ENCODE peak calls at places on chromosomes 5 and 9, in four cellular contexts. B is IMR-90, H is H9, O is H1. Q is an unnamed sample.

GRCh38 chr5:110865400-110866094 is 126.7 kb downstream of the SLC25A46 start:
- DNase-seq in B (peak; percentile 41), H (peak; percentile 73), O (peak; percentile 60), Q (peak; percentile 84)

GRCh38 chr5:166979576-166979975 is 1311.9 kb upstream of the WWC1 start:
- DNase-seq in B (no peak), H (no peak), O (no peak), Q (peak; percentile 7)

GRCh38 chr5:36600847-36601527 is 5.4 kb upstream of the SLC1A3 start:
- DNase-seq in B (no peak), H (no peak), O (no peak), Q (no peak)

GRCh38 chr5:154311362-154311761 is 120.8 kb downstream of the GALNT10 start:
- DNase-seq in B (no peak), H (no peak), O (no peak), Q (no peak)

GRCh38 chr5:172093965-172094364 is 87.5 kb upstream of the FBXW11 start:
- DNase-seq in B (no peak), H (no peak), O (no peak), Q (no peak)

GRCh38 chr5:143641549-143641955 is 170.4 kb upstream of the HMHB1 start:
- DNase-seq in B (peak; percentile 82), H (no peak), O (no peak), Q (no peak)

GRCh38 chr5:67934976-67935375 is 280.6 kb upstream of the PIK3R1 start:
- DNase-seq in B (no peak), H (no peak), O (no peak), Q (peak; percentile 15)

GRCh38 chr5:11809407-11809806 is 94.8 kb downstream of the CTNND2 start:
- DNase-seq in B (no peak), H (no peak), O (no peak), Q (no peak)

GRCh38 chr9:116322521-116322920 is 168.9 kb downstream of the PAPPA start:
- DNase-seq in B (peak; percentile 35), H (no peak), O (no peak), Q (no peak)

GRCh38 chr5:168219515-168220410 is 71.7 kb upstream of the WWC1 start:
- DNase-seq in B (peak; percentile 63), H (peak; percentile 62), O (peak; percentile 71), Q (peak; percentile 89)

GRCh38 chr5:11596657-11597071 is 307.6 kb downstream of the CTNND2 start:
- DNase-seq in B (no peak), H (no peak), O (no peak), Q (no peak)

GRCh38 chr9:80061096-80061495 is 489.3 kb downstream of the TLE4 start:
- DNase-seq in B (peak; percentile 25), H (no peak), O (no peak), Q (no peak)

GRCh38 chr5:54309751-54310432 is 481 bp downstream of the ARL15 start:
- DNase-seq in B (peak; percentile 10), H (no peak), O (no peak), Q (peak; percentile 59)

GRCh38 chr5:53357439-53357838 is 123.0 kb upstream of the FST start:
- DNase-seq in B (no peak), H (no peak), O (no peak), Q (no peak)

GRCh38 chr9:132054024-132054423 is 25.6 kb downstream of the MED27 start:
- DNase-seq in B (no peak), H (peak; percentile 43), O (no peak), Q (no peak)

GRCh38 chr5:138903113-138903789 is 28.1 kb upstream of the LRRTM2 start:
- DNase-seq in B (peak; percentile 78), H (no peak), O (no peak), Q (no peak)

GRCh38 chr5:138726848-138727247 is 26.4 kb upstream of the CTNNA1 start:
- DNase-seq in B (no peak), H (no peak), O (no peak), Q (no peak)

GRCh38 chr5:103505581-103506305 is 56.8 kb downstream of the NUDT12 start:
- DNase-seq in B (peak; percentile 79), H (no peak), O (no peak), Q (no peak)

DNA sequence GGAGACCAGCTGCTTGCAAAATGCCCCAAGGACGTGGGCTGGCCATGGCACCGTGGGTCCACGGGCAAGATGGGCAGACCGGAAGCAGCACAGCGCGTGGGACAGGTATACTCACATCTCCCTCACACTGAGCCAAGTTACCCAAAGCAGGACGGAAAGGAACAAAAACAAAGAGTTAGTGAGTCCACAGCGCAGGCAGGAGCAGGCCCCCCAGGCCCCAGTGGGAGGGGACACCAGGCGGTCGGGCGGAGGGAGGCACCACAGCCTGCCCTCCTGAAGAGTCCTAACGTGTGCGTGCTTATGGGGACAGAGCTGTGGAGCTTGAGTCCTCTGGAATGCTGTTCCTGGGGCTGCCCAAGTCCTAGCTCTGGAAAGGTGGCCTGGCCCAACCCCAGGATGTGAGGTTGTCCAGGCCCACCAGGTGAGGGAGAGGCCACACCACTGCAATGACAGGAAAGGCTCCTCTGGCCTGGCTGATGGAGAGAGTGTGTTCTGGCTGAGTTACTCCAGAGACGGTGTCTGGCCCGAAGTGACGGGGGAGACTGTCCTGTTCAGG is 15.2 kb downstream of the SH3GLB2 start:
- DNase-seq in B (no peak), H (no peak), O (no peak), Q (no peak)
- H3K23ac ChIP-seq in B (no peak overlapping the region), H (no peak overlapping the region), O (no peak overlapping the region), Q (no peak overlapping the region)

GRCh38 chr9:89543621-89544279 is 45.8 kb upstream of the SEMA4D start:
- DNase-seq in B (no peak), H (no peak), O (no peak), Q (no peak)
- H2BK120ac ChIP-seq in B (no peak overlapping the region), H (no peak overlapping the region), O (peak overlapping the region; percentile 49), Q (no peak overlapping the region)

DNA sequence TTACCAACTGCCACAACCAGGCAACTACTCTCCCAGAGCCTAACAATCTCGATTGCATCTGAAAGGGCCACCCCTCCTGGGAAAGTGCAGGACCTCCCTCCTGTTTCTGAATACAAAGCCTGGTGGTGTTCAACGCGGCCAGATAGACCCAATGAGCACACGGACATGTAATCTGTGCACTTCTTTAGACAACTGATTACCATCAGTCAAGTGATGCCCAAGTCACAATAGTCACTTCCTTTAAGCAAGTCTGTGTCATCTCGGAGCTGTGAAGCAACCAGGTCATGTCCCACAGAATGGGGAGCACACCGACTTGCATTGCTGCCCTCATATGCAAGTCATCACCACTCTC is 739 bp downstream of the C9orf72 start:
- DNase-seq in B (no peak), H (no peak), O (no peak), Q (peak; percentile 76)
- H3K18ac ChIP-seq in B (no peak overlapping the region), H (peak overlapping the region; percentile 67), O (peak overlapping the region; percentile 81), Q (no peak overlapping the region)

GRCh38 chr9:136287960-136288753 is 15.7 kb downstream of the CCDC187 start:
- DNase-seq in B (no peak), H (no peak), O (no peak), Q (no peak)
- H3K23ac ChIP-seq in B (no peak overlapping the region), H (no peak overlapping the region), O (no peak overlapping the region), Q (no peak overlapping the region)

Q was measured in mesendoderm.